ENCODE peak calls at places on chromosome 12, in four cellular contexts. C, I, L and S are unnamed samples.

GRCh38 chr12:130183585-130184370 is 21.5 kb downstream of the FZD10 start:
- DNase-seq in C (no peak), I (no peak), L (no peak), S (no peak)

GRCh38 chr12:124147579-124147978 is 147.3 kb upstream of the RFLNA start:
- DNase-seq in C (no peak), I (no peak), L (no peak), S (no peak)

GRCh38 chr12:630656-631632 is 32.3 kb downstream of the NINJ2 start:
- DNase-seq in C (no peak), I (no peak), L (no peak), S (no peak)

GRCh38 chr12:87112946-87113345 is 856.8 kb upstream of the MGAT4C start:
- DNase-seq in C (no peak), I (no peak), L (no peak), S (no peak)

GRCh38 chr12:128069359-128069997 is 197.5 kb upstream of the TMEM132C start:
- DNase-seq in C (no peak), I (no peak), L (peak; percentile 59), S (peak; percentile 56)

GRCh38 chr12:110349521-110350151 is 53.9 kb downstream of the ANAPC7 start:
- DNase-seq in C (no peak), I (no peak), L (no peak), S (no peak)

GRCh38 chr12:111686574-111687105 is 787 bp downstream of the ACAD10 start:
- DNase-seq in C (no peak), I (no peak), L (peak; percentile 12), S (no peak)

GRCh38 chr12:49017764-49018281 is 753 bp downstream of the PRKAG1 start:
- DNase-seq in C (no peak), I (no peak), L (peak; percentile 32), S (no peak)

GRCh38 chr12:21252070-21252469 is 82.6 kb downstream of the SLCO1A2 start:
- DNase-seq in C (no peak), I (no peak), L (no peak), S (no peak)

GRCh38 chr12:131129839-131130238 is 176.1 kb downstream of the ADGRD1 start:
- DNase-seq in C (no peak), I (no peak), L (no peak), S (no peak)

GRCh38 chr12:81811066-81811777 is 52.1 kb upstream of the PPFIA2 start:
- DNase-seq in C (peak; percentile 2), I (no peak), L (peak; percentile 54), S (no peak)

GRCh38 chr12:96136129-96136528 is 58.0 kb upstream of the ELK3 start:
- DNase-seq in C (no peak), I (no peak), L (peak; percentile 62), S (no peak)

GRCh38 chr12:73361156-73361866 is 1089.1 kb downstream of the TRHDE start:
- DNase-seq in C (no peak), I (no peak), L (no peak), S (no peak)

GRCh38 chr12:65602579-65603295 is 221.5 kb upstream of the HMGA2 start:
- DNase-seq in C (peak; percentile 81), I (peak; percentile 62), L (peak; percentile 92), S (peak; percentile 45)

GRCh38 chr12:132068250-132068649 is 75.9 kb downstream of the DDX51 start:
- DNase-seq in C (no peak), I (no peak), L (no peak), S (no peak)

GRCh38 chr12:116624516-116624915 is 65.3 kb downstream of the MAP1LC3B2 start:
- DNase-seq in C (no peak), I (no peak), L (no peak), S (no peak)

GRCh38 chr12:63804746-63805145 is 25.0 kb downstream of the RXYLT1 start:
- DNase-seq in C (no peak), I (no peak), L (no peak), S (no peak)

GRCh38 chr12:64611430-64612286 is 1.4 kb downstream of the RASSF3 start:
- DNase-seq in C (no peak), I (no peak), L (peak; percentile 9), S (peak; percentile 44)

GRCh38 chr12:124375141-124375788 is 80.4 kb downstream of the RFLNA start:
- DNase-seq in C (no peak), I (no peak), L (no peak), S (no peak)

GRCh38 chr12:54417712-54418440 is 1.2 kb downstream of the ITGA5 start:
- DNase-seq in C (no peak), I (no peak), L (no peak), S (peak; percentile 45)

GRCh38 chr12:132170094-132170636 is 25.9 kb downstream of the NOC4L start:
- DNase-seq in C (no peak), I (no peak), L (no peak), S (peak; percentile 21)

GRCh38 chr12:106243620-106244019 is 4.2 kb downstream of the CKAP4 start:
- DNase-seq in C (no peak), I (no peak), L (no peak), S (no peak)

GRCh38 chr12:75725505-75726120 is 214.2 kb upstream of the KRR1 start:
- DNase-seq in C (no peak), I (no peak), L (peak; percentile 76), S (no peak)

GRCh38 chr12:101823039-101823438 is 7.7 kb downstream of the GNPTAB start:
- DNase-seq in C (no peak), I (no peak), L (no peak), S (no peak)

GRCh38 chr12:113422030-113422900 is at the start of gene SDSL:
- DNase-seq in C (peak; percentile 38), I (no peak), L (peak; percentile 69), S (no peak)

GRCh38 chr12:113424915-113425823 is 3.0 kb downstream of the SDSL start:
- DNase-seq in C (no peak), I (no peak), L (peak; percentile 71), S (peak; percentile 70)

GRCh38 chr12:113425960-113426453 is 3.8 kb downstream of the SDSL start:
- DNase-seq in C (no peak), I (no peak), L (no peak), S (no peak)

GRCh38 chr12:113420996-113421595 is 1.1 kb upstream of the SDSL start:
- DNase-seq in C (no peak), I (no peak), L (no peak), S (no peak)

GRCh38 chr12:113422929-113423669 is 919 bp downstream of the SDSL start:
- DNase-seq in C (no peak), I (no peak), L (no peak), S (no peak)
- TF ChIP-seq CTCF in C (no peak), I (no peak), L (no peak), S (no peak)

DNA sequence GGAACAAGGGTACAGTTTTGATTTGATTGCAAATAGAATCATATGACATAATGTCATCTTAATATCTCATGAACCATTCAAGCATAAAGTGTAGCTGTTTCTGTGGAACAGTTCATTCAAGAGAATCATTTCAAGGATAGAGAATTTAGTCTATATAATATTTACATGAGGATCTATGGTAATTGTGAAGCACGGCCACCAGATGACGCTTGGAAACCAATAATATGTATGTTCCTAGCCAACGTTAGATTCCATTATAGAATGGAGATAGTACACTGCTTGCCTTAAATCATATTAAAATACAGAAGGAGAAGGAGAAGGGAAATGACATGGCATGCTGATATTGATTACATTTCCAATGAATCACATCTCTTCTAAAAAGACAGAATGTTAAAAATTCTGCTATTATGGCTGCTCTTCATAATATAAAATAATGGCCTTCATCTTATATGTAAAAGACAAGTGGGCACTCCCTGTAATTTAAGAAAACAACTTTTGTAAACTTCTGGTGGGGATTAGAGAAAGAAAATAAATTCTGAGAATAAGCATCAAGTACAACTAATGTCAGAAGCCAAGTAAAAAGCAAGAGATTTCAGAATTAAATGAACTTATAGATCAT is 351.0 kb downstream of the NAV3 start:
- DNase-seq in C (no peak), I (no peak), L (peak; percentile 23), S (no peak)
- TF ChIP-seq CTCF in C (peak; percentile 20), I (no peak), L (peak; percentile 62), S (peak; percentile 26)

DNA sequence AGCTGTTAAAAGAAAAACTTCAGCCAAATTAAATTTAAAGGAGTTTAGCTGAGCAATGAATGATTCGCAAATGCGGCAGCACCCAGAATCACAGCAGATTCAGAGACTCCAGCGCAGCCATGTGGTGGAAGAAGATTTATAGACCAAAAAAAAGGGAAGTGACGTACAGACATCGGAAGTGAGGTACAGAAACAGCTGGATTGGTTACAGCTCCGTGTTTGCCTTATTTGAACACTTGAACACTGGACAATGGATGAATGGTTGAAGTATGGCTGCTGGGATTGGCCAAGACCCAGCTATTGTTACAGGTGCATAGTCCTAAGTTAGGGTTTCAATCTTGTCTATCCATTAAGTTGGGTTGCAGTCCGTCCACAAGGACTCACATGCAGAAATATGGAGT is 42.6 kb downstream of the GALNT8 start:
- DNase-seq in C (no peak), I (no peak), L (no peak), S (no peak)
- TF ChIP-seq CTCF in C (no peak), I (no peak), L (no peak), S (no peak)

GRCh38 chr12:92124708-92125067 is 21.0 kb downstream of the BTG1 start:
- DNase-seq in C (no peak), I (no peak), L (no peak), S (no peak)
- TF ChIP-seq CTCF in C (no peak), I (no peak), L (no peak), S (no peak)

DNA sequence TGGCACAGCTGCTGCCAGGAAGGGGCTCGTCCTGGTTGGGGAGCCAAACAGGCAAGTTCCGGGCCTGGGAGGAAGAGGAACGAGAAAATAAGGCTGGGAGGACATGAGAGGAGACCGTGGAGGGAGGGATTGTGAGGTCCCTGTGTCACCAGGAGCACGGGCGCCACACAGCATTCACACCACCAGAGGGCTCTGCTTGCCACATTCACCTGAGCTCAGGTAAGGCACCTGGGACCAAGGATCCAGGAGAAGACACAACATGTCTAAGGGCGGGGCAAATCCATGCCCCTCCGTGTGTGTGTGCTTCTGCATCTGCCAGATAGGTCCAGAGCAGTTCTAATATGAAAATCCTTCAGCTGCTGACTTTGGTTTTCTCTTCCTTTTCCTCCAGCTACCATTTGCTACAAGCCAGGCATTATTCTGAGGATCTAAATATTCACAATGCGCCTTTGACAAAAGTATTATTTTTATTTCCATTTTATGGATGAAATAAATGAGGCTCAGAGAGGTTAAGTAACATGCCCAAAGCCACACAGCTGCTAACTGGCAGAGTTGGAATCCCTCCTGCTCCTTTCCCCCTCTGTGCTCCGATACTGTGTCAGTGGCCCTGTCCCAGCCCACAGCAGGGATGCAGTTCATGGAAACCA is 14.6 kb downstream of the RAPGEF3 start:
- DNase-seq in C (no peak), I (no peak), L (no peak), S (no peak)
- TF ChIP-seq CTCF in C (peak; percentile 17), I (no peak), L (peak; percentile 66), S (peak; percentile 64)

DNA sequence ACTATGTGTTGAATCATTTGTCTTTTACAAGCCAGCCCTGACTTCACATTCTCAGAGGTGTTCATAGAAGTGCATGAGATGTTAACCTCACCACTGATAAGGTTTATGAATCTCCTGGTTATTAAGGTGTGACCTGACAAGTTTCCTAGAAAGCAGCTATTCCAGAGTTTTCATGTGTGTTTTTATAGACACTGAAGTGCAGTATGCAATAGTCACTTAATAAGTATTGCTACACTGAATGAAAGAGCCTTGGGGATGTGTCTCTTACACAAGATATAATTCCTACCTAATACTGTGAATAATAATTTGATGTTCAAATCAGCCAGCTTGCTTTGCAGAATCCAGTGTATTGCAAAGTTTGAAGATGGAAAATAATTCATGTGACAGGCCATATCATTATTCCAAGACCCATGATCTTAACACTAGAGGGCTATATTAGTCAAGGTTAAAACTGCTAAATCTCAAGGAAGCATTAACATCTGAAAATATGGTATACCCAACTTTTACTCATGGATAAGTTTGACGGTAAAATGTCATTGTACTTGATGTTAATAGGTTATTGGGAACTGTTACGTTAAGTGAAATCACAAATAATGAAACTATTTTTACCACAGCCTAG is 13.0 kb downstream of the SLC25A3 start:
- DNase-seq in C (no peak), I (no peak), L (no peak), S (no peak)
- TF ChIP-seq CTCF in C (no peak), I (no peak), L (no peak), S (no peak)